ENCODE peak calls at places on chromosomes 7 and 10, in nine cellular contexts. One of them, this sample, is unnamed.

GRCh38 chr10:100969175-100970075 is at the start of gene SEMA4G:
- DNase-seq in A549: peak; percentile 44
- DNase-seq in choroid plexus epithelial cell: peak; percentile 28
- DNase-seq in SJSA1: peak; percentile 31
- DNase-seq in coronary artery: no peak
- DNase-seq in tibial artery: no peak
- DNase-seq in ovary: peak; percentile 65
- DNase-seq in heart right ventricle: peak; percentile 23
- DNase-seq in CD4-positive, alpha-beta memory T cell: peak; percentile 24
- DNase-seq in this sample: peak; percentile 90

GRCh38 chr7:100406767-100407166 is 21.7 kb downstream of the ZCWPW1 start:
- DNase-seq in ovary: no peak
- DNase-seq in choroid plexus epithelial cell: peak; percentile 53
- DNase-seq in CD4-positive, alpha-beta memory T cell: no peak
- DNase-seq in heart right ventricle: no peak
- DNase-seq in coronary artery: no peak
- DNase-seq in SJSA1: peak; percentile 83
- DNase-seq in A549: no peak
- DNase-seq in tibial artery: no peak
- DNase-seq in this sample: no peak

GRCh38 chr7:33062023-33062781 is at the start of gene NT5C3A:
- DNase-seq in SJSA1: peak; percentile 81
- DNase-seq in CD4-positive, alpha-beta memory T cell: no peak
- DNase-seq in coronary artery: peak; percentile 80
- DNase-seq in A549: no peak
- DNase-seq in ovary: peak; percentile 21
- DNase-seq in tibial artery: peak; percentile 22
- DNase-seq in heart right ventricle: peak; percentile 24
- DNase-seq in choroid plexus epithelial cell: peak; percentile 45
- DNase-seq in this sample: peak; percentile 20

GRCh38 chr10:12564173-12564572 is 214.8 kb downstream of the CAMK1D start:
- DNase-seq in coronary artery: no peak
- DNase-seq in tibial artery: no peak
- DNase-seq in A549: no peak
- DNase-seq in ovary: no peak
- DNase-seq in CD4-positive, alpha-beta memory T cell: no peak
- DNase-seq in SJSA1: no peak
- DNase-seq in heart right ventricle: no peak
- DNase-seq in choroid plexus epithelial cell: peak; percentile 63
- DNase-seq in this sample: no peak

GRCh38 chr10:125868372-125868975 is 12.6 kb downstream of the DHX32 start:
- DNase-seq in heart right ventricle: no peak
- DNase-seq in A549: peak; percentile 74
- DNase-seq in coronary artery: no peak
- DNase-seq in ovary: no peak
- DNase-seq in SJSA1: peak; percentile 11
- DNase-seq in tibial artery: no peak
- DNase-seq in choroid plexus epithelial cell: peak; percentile 83
- DNase-seq in CD4-positive, alpha-beta memory T cell: peak; percentile 21
- DNase-seq in this sample: no peak

GRCh38 chr10:58796242-58796641 is 283.6 kb downstream of the BICC1 start:
- DNase-seq in coronary artery: no peak
- DNase-seq in tibial artery: no peak
- DNase-seq in CD4-positive, alpha-beta memory T cell: no peak
- DNase-seq in ovary: no peak
- DNase-seq in choroid plexus epithelial cell: no peak
- DNase-seq in SJSA1: no peak
- DNase-seq in heart right ventricle: no peak
- DNase-seq in A549: no peak
- DNase-seq in this sample: no peak

GRCh38 chr7:71775648-71776047 is 636.5 kb downstream of the CALN1 start:
- DNase-seq in choroid plexus epithelial cell: no peak
- DNase-seq in A549: no peak
- DNase-seq in tibial artery: no peak
- DNase-seq in coronary artery: no peak
- DNase-seq in SJSA1: peak; percentile 7
- DNase-seq in ovary: no peak
- DNase-seq in CD4-positive, alpha-beta memory T cell: no peak
- DNase-seq in heart right ventricle: no peak
- DNase-seq in this sample: no peak

GRCh38 chr7:81402227-81402626 is 367.6 kb downstream of the HGF start:
- DNase-seq in tibial artery: no peak
- DNase-seq in ovary: no peak
- DNase-seq in coronary artery: no peak
- DNase-seq in CD4-positive, alpha-beta memory T cell: no peak
- DNase-seq in choroid plexus epithelial cell: peak; percentile 68
- DNase-seq in heart right ventricle: no peak
- DNase-seq in SJSA1: no peak
- DNase-seq in A549: no peak
- DNase-seq in this sample: no peak

GRCh38 chr7:33722383-33723096 is 182.8 kb upstream of the BMPER start:
- DNase-seq in coronary artery: no peak
- DNase-seq in SJSA1: peak; percentile 20
- DNase-seq in A549: peak; percentile 70
- DNase-seq in heart right ventricle: no peak
- DNase-seq in ovary: no peak
- DNase-seq in tibial artery: no peak
- DNase-seq in CD4-positive, alpha-beta memory T cell: no peak
- DNase-seq in choroid plexus epithelial cell: peak; percentile 73
- DNase-seq in this sample: no peak

GRCh38 chr7:151724250-151724915 is 152.5 kb downstream of the PRKAG2 start:
- DNase-seq in coronary artery: no peak
- DNase-seq in A549: no peak
- DNase-seq in SJSA1: no peak
- DNase-seq in choroid plexus epithelial cell: no peak
- DNase-seq in ovary: no peak
- DNase-seq in heart right ventricle: no peak
- DNase-seq in CD4-positive, alpha-beta memory T cell: no peak
- DNase-seq in tibial artery: no peak
- DNase-seq in this sample: no peak

GRCh38 chr10:132139526-132139925 is 47.2 kb upstream of the DPYSL4 start:
- DNase-seq in ovary: no peak
- DNase-seq in heart right ventricle: no peak
- DNase-seq in A549: no peak
- DNase-seq in coronary artery: no peak
- DNase-seq in SJSA1: no peak
- DNase-seq in tibial artery: peak; percentile 10
- DNase-seq in choroid plexus epithelial cell: no peak
- DNase-seq in CD4-positive, alpha-beta memory T cell: no peak
- DNase-seq in this sample: no peak

DNA sequence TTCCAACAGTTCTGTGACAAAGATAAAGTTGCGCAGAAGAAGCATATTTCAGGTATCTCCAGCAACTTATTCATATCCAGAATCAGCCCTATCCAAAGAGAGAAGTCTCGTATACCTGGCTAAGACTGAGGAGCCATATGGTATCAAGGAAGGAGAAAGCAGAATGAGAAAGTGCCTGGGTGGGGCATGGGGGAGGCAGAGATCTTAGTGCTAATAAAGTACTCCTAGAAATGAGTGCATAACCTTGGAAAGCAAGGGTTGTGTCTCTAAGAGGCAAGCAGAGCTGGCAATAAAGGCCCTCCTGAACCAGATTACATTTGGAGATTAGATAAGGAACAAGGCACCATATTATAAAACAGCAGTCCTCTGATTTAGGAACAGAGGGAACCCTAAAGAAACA is 12.7 kb downstream of the TASOR2 start:
- DNase-seq in SJSA1: no peak
- DNase-seq in coronary artery: no peak
- DNase-seq in CD4-positive, alpha-beta memory T cell: no peak
- DNase-seq in choroid plexus epithelial cell: no peak
- DNase-seq in A549: no peak
- DNase-seq in tibial artery: no peak
- DNase-seq in ovary: no peak
- DNase-seq in heart right ventricle: no peak
- DNase-seq in this sample: no peak
- H3K4me3 ChIP-seq in SJSA1: no peak overlapping the region
- H3K4me3 ChIP-seq in coronary artery: no peak overlapping the region
- H3K4me3 ChIP-seq in CD4-positive, alpha-beta memory T cell: no peak overlapping the region
- H3K4me3 ChIP-seq in choroid plexus epithelial cell: no peak overlapping the region
- H3K4me3 ChIP-seq in A549: no peak overlapping the region
- H3K4me3 ChIP-seq in tibial artery: no peak overlapping the region
- H3K4me3 ChIP-seq in ovary: no peak overlapping the region
- H3K4me3 ChIP-seq in heart right ventricle: no peak overlapping the region
- H3K4me3 ChIP-seq in this sample: no peak overlapping the region

GRCh38 chr10:85735997-85736396 is 630.6 kb downstream of the GRID1 start:
- DNase-seq in heart right ventricle: no peak
- DNase-seq in coronary artery: no peak
- DNase-seq in tibial artery: no peak
- DNase-seq in choroid plexus epithelial cell: no peak
- DNase-seq in ovary: no peak
- DNase-seq in SJSA1: no peak
- DNase-seq in A549: no peak
- DNase-seq in CD4-positive, alpha-beta memory T cell: no peak
- DNase-seq in this sample: no peak

GRCh38 chr10:85741626-85742300 is 624.8 kb downstream of the GRID1 start:
- DNase-seq in CD4-positive, alpha-beta memory T cell: peak; percentile 2
- DNase-seq in choroid plexus epithelial cell: no peak
- DNase-seq in ovary: no peak
- DNase-seq in coronary artery: no peak
- DNase-seq in A549: no peak
- DNase-seq in tibial artery: no peak
- DNase-seq in heart right ventricle: no peak
- DNase-seq in SJSA1: no peak
- DNase-seq in this sample: no peak
- H3K4me3 ChIP-seq in CD4-positive, alpha-beta memory T cell: no peak overlapping the region
- H3K4me3 ChIP-seq in choroid plexus epithelial cell: no peak overlapping the region
- H3K4me3 ChIP-seq in ovary: no peak overlapping the region
- H3K4me3 ChIP-seq in coronary artery: no peak overlapping the region
- H3K4me3 ChIP-seq in A549: no peak overlapping the region
- H3K4me3 ChIP-seq in tibial artery: no peak overlapping the region
- H3K4me3 ChIP-seq in heart right ventricle: no peak overlapping the region
- H3K4me3 ChIP-seq in SJSA1: no peak overlapping the region
- H3K4me3 ChIP-seq in this sample: no peak overlapping the region

GRCh38 chr10:10782603-10783002 is 235.1 kb upstream of the CELF2 start:
- DNase-seq in CD4-positive, alpha-beta memory T cell: no peak
- DNase-seq in SJSA1: peak; percentile 70
- DNase-seq in A549: no peak
- DNase-seq in coronary artery: no peak
- DNase-seq in heart right ventricle: no peak
- DNase-seq in choroid plexus epithelial cell: peak; percentile 77
- DNase-seq in tibial artery: no peak
- DNase-seq in ovary: no peak
- DNase-seq in this sample: no peak

GRCh38 chr10:10777723-10778122 is 239.9 kb upstream of the CELF2 start:
- DNase-seq in SJSA1: no peak
- DNase-seq in ovary: no peak
- DNase-seq in CD4-positive, alpha-beta memory T cell: no peak
- DNase-seq in coronary artery: no peak
- DNase-seq in tibial artery: no peak
- DNase-seq in choroid plexus epithelial cell: no peak
- DNase-seq in A549: no peak
- DNase-seq in heart right ventricle: no peak
- DNase-seq in this sample: no peak

GRCh38 chr10:10777279-10777678 is 240.4 kb upstream of the CELF2 start:
- DNase-seq in coronary artery: no peak
- DNase-seq in choroid plexus epithelial cell: no peak
- DNase-seq in CD4-positive, alpha-beta memory T cell: no peak
- DNase-seq in heart right ventricle: no peak
- DNase-seq in tibial artery: no peak
- DNase-seq in A549: no peak
- DNase-seq in ovary: no peak
- DNase-seq in SJSA1: no peak
- DNase-seq in this sample: no peak

GRCh38 chr10:10778959-10779358 is 238.7 kb upstream of the CELF2 start:
- DNase-seq in A549: no peak
- DNase-seq in tibial artery: no peak
- DNase-seq in CD4-positive, alpha-beta memory T cell: no peak
- DNase-seq in ovary: no peak
- DNase-seq in choroid plexus epithelial cell: peak; percentile 58
- DNase-seq in heart right ventricle: no peak
- DNase-seq in SJSA1: no peak
- DNase-seq in coronary artery: no peak
- DNase-seq in this sample: no peak

DNA sequence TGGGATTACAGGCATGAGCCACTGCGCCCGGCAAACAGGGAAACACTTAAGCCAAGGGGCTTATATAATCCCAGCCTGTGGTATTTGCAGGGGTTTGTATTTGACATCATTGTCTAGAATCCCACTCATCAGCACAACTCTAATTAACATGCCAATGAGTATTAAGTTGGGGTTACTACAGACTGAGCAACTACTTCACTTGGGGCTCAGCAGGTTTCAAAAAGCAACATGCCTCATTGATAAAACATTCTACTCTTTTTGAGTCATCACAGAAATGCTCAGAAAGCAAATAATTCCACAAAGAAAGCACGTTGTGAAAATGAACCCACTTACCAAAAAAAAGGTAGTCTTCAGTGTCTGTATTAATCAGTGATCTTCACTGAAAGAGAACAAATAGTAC is 236.9 kb upstream of the CELF2 start:
- DNase-seq in tibial artery: no peak
- DNase-seq in heart right ventricle: no peak
- DNase-seq in choroid plexus epithelial cell: peak; percentile 56
- DNase-seq in CD4-positive, alpha-beta memory T cell: no peak
- DNase-seq in A549: no peak
- DNase-seq in ovary: no peak
- DNase-seq in coronary artery: no peak
- DNase-seq in SJSA1: no peak
- DNase-seq in this sample: no peak
- H3K4me3 ChIP-seq in tibial artery: no peak overlapping the region
- H3K4me3 ChIP-seq in heart right ventricle: no peak overlapping the region
- H3K4me3 ChIP-seq in choroid plexus epithelial cell: no peak overlapping the region
- H3K4me3 ChIP-seq in CD4-positive, alpha-beta memory T cell: no peak overlapping the region
- H3K4me3 ChIP-seq in A549: no peak overlapping the region
- H3K4me3 ChIP-seq in ovary: no peak overlapping the region
- H3K4me3 ChIP-seq in coronary artery: no peak overlapping the region
- H3K4me3 ChIP-seq in SJSA1: no peak overlapping the region
- H3K4me3 ChIP-seq in this sample: no peak overlapping the region

DNA sequence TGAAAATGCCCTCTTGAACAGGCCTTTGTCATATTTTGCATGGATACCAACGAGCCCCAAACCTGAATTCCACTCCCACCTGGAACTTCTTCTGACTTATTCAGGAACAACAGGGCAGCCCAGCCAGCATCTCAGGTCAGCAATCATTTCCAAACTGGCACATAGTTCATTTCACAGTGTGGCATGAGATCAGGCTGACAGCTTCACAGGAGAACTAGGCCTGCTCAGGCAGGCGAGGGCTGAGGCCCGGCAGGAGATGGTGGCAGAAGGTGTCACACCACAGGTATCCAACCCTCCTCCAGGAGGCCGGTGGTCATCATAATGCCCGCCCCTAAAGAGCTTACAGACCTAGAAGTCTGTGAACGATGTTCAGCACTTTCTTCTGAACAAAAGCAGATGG is 42.5 kb downstream of the DENND11 start:
- DNase-seq in heart right ventricle: no peak
- DNase-seq in CD4-positive, alpha-beta memory T cell: no peak
- DNase-seq in coronary artery: no peak
- DNase-seq in A549: no peak
- DNase-seq in SJSA1: no peak
- DNase-seq in ovary: no peak
- DNase-seq in choroid plexus epithelial cell: no peak
- DNase-seq in tibial artery: no peak
- DNase-seq in this sample: no peak
- H3K4me3 ChIP-seq in heart right ventricle: no peak overlapping the region
- H3K4me3 ChIP-seq in CD4-positive, alpha-beta memory T cell: no peak overlapping the region
- H3K4me3 ChIP-seq in coronary artery: no peak overlapping the region
- H3K4me3 ChIP-seq in A549: no peak overlapping the region
- H3K4me3 ChIP-seq in SJSA1: no peak overlapping the region
- H3K4me3 ChIP-seq in ovary: no peak overlapping the region
- H3K4me3 ChIP-seq in choroid plexus epithelial cell: no peak overlapping the region
- H3K4me3 ChIP-seq in tibial artery: no peak overlapping the region
- H3K4me3 ChIP-seq in this sample: no peak overlapping the region

This sample was measured in lower leg skin.